ENCODE peak calls at places on chromosomes 3 and 15, in four cellular contexts. L is amygdala; J is stimulated activated CD4-positive, alpha-beta T cell treated with anti-CD3 and anti-CD28 coated beads, Interleukin-12 subunit alpha, Interleukin-12 subunit beta, amount 100 ng/mL, for 4 hours; V is fibroblast of villous mesenchyme. S is an unnamed sample.

GRCh38 chr15:80436511-80437307 is 32.5 kb downstream of the ARNT2 start:
- DNase-seq in L (no peak), J (no peak), V (no peak), S (peak; percentile 38)

GRCh38 chr3:56758539-56758981 is 43.2 kb downstream of the ARHGEF3 start:
- DNase-seq in L (no peak), J (no peak), V (peak; percentile 98), S (peak; percentile 94)

GRCh38 chr3:71047616-71048531 is 535.7 kb downstream of the FOXP1 start:
- DNase-seq in L (no peak), J (no peak), V (no peak), S (no peak)

GRCh38 chr15:74193305-74193718 is 9.3 kb downstream of the STRA6 start:
- DNase-seq in L (no peak), J (no peak), V (peak; percentile 72), S (peak; percentile 74)

GRCh38 chr3:189160519-189161309 is 11.1 kb upstream of the TPRG1 start:
- DNase-seq in L (no peak), J (no peak), V (no peak), S (no peak)

GRCh38 chr3:35537265-35537664 is 102.1 kb upstream of the ARPP21 start:
- DNase-seq in L (no peak), J (no peak), V (no peak), S (peak; percentile 35)

GRCh38 chr3:49725906-49726681 is 2.3 kb upstream of the GMPPB start:
- DNase-seq in L (no peak), J (no peak), V (no peak), S (no peak)

GRCh38 chr3:105606052-105606451 is 239.3 kb downstream of the ALCAM start:
- DNase-seq in L (no peak), J (no peak), V (peak; percentile 11), S (peak; percentile 55)

GRCh38 chr3:140948460-140949249 is 7.0 kb downstream of the SLC25A36 start:
- DNase-seq in L (no peak), J (no peak), V (no peak), S (no peak)

GRCh38 chr3:52174896-52175295 is 20.7 kb upstream of the POC1A start:
- DNase-seq in L (no peak), J (no peak), V (no peak), S (no peak)

GRCh38 chr3:23671901-23672589 is 133.7 kb upstream of the UBE2E1 start:
- DNase-seq in L (no peak), J (no peak), V (peak; percentile 46), S (peak; percentile 49)

GRCh38 chr15:101206173-101206572 is 45.7 kb downstream of the CHSY1 start:
- DNase-seq in L (no peak), J (peak; percentile 77), V (peak; percentile 87), S (peak; percentile 58)

GRCh38 chr3:127691494-127691893 is 18.7 kb downstream of the ABTB1 start:
- DNase-seq in L (no peak), J (no peak), V (no peak), S (no peak)

GRCh38 chr15:92908369-92909057 is 8.4 kb downstream of the CHD2 start:
- DNase-seq in L (no peak), J (no peak), V (no peak), S (no peak)

GRCh38 chr3:52134761-52135160 is 19.5 kb downstream of the POC1A start:
- DNase-seq in L (no peak), J (no peak), V (no peak), S (no peak)

GRCh38 chr3:36893137-36893557 is 51.7 kb downstream of the TRANK1 start:
- DNase-seq in L (no peak), J (no peak), V (peak; percentile 73), S (peak; percentile 89)

GRCh38 chr15:84818221-84819131 is 1.3 kb downstream of the ALPK3 start:
- DNase-seq in L (no peak), J (no peak), V (peak; percentile 34), S (peak; percentile 75)

GRCh38 chr3:57852896-57853295 is 96.8 kb downstream of the SLMAP start:
- DNase-seq in L (no peak), J (no peak), V (peak; percentile 38), S (peak; percentile 65)

GRCh38 chr3:39349080-39349479 is 19.6 kb downstream of the CCR8 start:
- DNase-seq in L (no peak), J (no peak), V (no peak), S (no peak)

GRCh38 chr3:23051240-23052140 is 151.6 kb upstream of the UBE2E2 start:
- DNase-seq in L (no peak), J (no peak), V (no peak), S (no peak)

GRCh38 chr3:12452361-12453330 is 31.6 kb upstream of the TSEN2 start:
- DNase-seq in L (no peak), J (no peak), V (no peak), S (no peak)